ENCODE peak calls at places on chromosomes 12 and 14, in seven cellular contexts. One of them, this sample, is unnamed.
A peak's percentile ranks its signal among the peaks of the same experiment; 100 is the strongest.

GRCh38 chr12:102567031-102567985 is 86.9 kb upstream of the IGF1 start:
- DNase-seq in trophoblast cell: peak; percentile 63
- DNase-seq in neuronal stem cell: no peak
- DNase-seq in H1: no peak
- DNase-seq in mesenchymal stem cell: peak; percentile 49
- DNase-seq in IMR-90: peak; percentile 74
- DNase-seq in H9: no peak
- DNase-seq in this sample: peak; percentile 66

GRCh38 chr12:7019043-7019569 is 830 bp upstream of the LPCAT3 start:
- DNase-seq in mesenchymal stem cell: no peak
- DNase-seq in H1: no peak
- DNase-seq in IMR-90: no peak
- DNase-seq in neuronal stem cell: no peak
- DNase-seq in H9: no peak
- DNase-seq in trophoblast cell: no peak
- DNase-seq in this sample: peak; percentile 16

GRCh38 chr14:99077076-99077843 is 194.7 kb downstream of the BCL11B start:
- DNase-seq in H9: no peak
- DNase-seq in H1: no peak
- DNase-seq in mesenchymal stem cell: no peak
- DNase-seq in trophoblast cell: no peak
- DNase-seq in neuronal stem cell: no peak
- DNase-seq in IMR-90: no peak
- DNase-seq in this sample: no peak

GRCh38 chr12:27975222-27976136 is 2.9 kb upstream of the PTHLH start:
- DNase-seq in neuronal stem cell: peak; percentile 47
- DNase-seq in H1: no peak
- DNase-seq in mesenchymal stem cell: peak; percentile 72
- DNase-seq in H9: peak; percentile 81
- DNase-seq in trophoblast cell: peak; percentile 3
- DNase-seq in IMR-90: peak; percentile 72
- DNase-seq in this sample: peak; percentile 72

GRCh38 chr14:103031956-103032355 is 25.4 kb downstream of the CDC42BPB start:
- DNase-seq in mesenchymal stem cell: no peak
- DNase-seq in H1: no peak
- DNase-seq in trophoblast cell: peak; percentile 31
- DNase-seq in neuronal stem cell: no peak
- DNase-seq in H9: no peak
- DNase-seq in IMR-90: no peak
- DNase-seq in this sample: peak; percentile 47

GRCh38 chr12:30010071-30011052 is 226.6 kb upstream of the TMTC1 start:
- DNase-seq in H9: no peak
- DNase-seq in H1: no peak
- DNase-seq in mesenchymal stem cell: no peak
- DNase-seq in neuronal stem cell: no peak
- DNase-seq in IMR-90: no peak
- DNase-seq in trophoblast cell: no peak
- DNase-seq in this sample: no peak

GRCh38 chr12:26196424-26196722 is 1.0 kb downstream of the SSPN start:
- DNase-seq in IMR-90: peak; percentile 25
- DNase-seq in H1: no peak
- DNase-seq in H9: no peak
- DNase-seq in neuronal stem cell: no peak
- DNase-seq in trophoblast cell: no peak
- DNase-seq in mesenchymal stem cell: no peak
- DNase-seq in this sample: no peak

GRCh38 chr14:68367444-68368014 is 425.3 kb downstream of the ZFP36L1 start:
- DNase-seq in neuronal stem cell: no peak
- DNase-seq in H1: no peak
- DNase-seq in mesenchymal stem cell: peak; percentile 66
- DNase-seq in trophoblast cell: no peak
- DNase-seq in H9: no peak
- DNase-seq in IMR-90: no peak
- DNase-seq in this sample: no peak

GRCh38 chr14:65229431-65230286 is 127.3 kb upstream of the MAX start:
- DNase-seq in trophoblast cell: no peak
- DNase-seq in mesenchymal stem cell: peak; percentile 63
- DNase-seq in IMR-90: no peak
- DNase-seq in neuronal stem cell: peak; percentile 85
- DNase-seq in H9: peak; percentile 60
- DNase-seq in H1: no peak
- DNase-seq in this sample: peak; percentile 57

GRCh38 chr12:27614866-27615265 is 81.4 kb upstream of the REP15 start:
- DNase-seq in H1: no peak
- DNase-seq in mesenchymal stem cell: no peak
- DNase-seq in trophoblast cell: no peak
- DNase-seq in neuronal stem cell: no peak
- DNase-seq in H9: no peak
- DNase-seq in IMR-90: no peak
- DNase-seq in this sample: no peak

GRCh38 chr14:25953532-25954144 is 644.2 kb downstream of the NOVA1 start:
- DNase-seq in IMR-90: no peak
- DNase-seq in trophoblast cell: no peak
- DNase-seq in H1: no peak
- DNase-seq in H9: no peak
- DNase-seq in mesenchymal stem cell: peak; percentile 6
- DNase-seq in neuronal stem cell: no peak
- DNase-seq in this sample: no peak

GRCh38 chr14:30621354-30621953 is 665 bp upstream of the SCFD1 start:
- DNase-seq in neuronal stem cell: peak; percentile 1
- DNase-seq in IMR-90: peak; percentile 3
- DNase-seq in trophoblast cell: peak; percentile 33
- DNase-seq in H1: no peak
- DNase-seq in mesenchymal stem cell: no peak
- DNase-seq in H9: peak; percentile 38
- DNase-seq in this sample: peak; percentile 75

GRCh38 chr12:43362910-43363694 is 188.9 kb downstream of the ADAMTS20 start:
- DNase-seq in neuronal stem cell: no peak
- DNase-seq in trophoblast cell: no peak
- DNase-seq in H1: no peak
- DNase-seq in H9: no peak
- DNase-seq in mesenchymal stem cell: no peak
- DNase-seq in IMR-90: peak; percentile 16
- DNase-seq in this sample: peak; percentile 10

GRCh38 chr12:4591180-4591687 is 29.2 kb downstream of the DYRK4 start:
- DNase-seq in H1: no peak
- DNase-seq in trophoblast cell: no peak
- DNase-seq in neuronal stem cell: no peak
- DNase-seq in mesenchymal stem cell: no peak
- DNase-seq in H9: no peak
- DNase-seq in IMR-90: no peak
- DNase-seq in this sample: no peak

GRCh38 chr12:94147991-94148840 is at the start of gene PLXNC1:
- DNase-seq in neuronal stem cell: peak; percentile 53
- DNase-seq in mesenchymal stem cell: peak; percentile 46
- DNase-seq in IMR-90: peak; percentile 31
- DNase-seq in H1: no peak
- DNase-seq in H9: peak; percentile 67
- DNase-seq in trophoblast cell: no peak
- DNase-seq in this sample: peak; percentile 52

GRCh38 chr14:39370415-39370814 is 61.8 kb downstream of the FBXO33 start:
- DNase-seq in trophoblast cell: no peak
- DNase-seq in mesenchymal stem cell: no peak
- DNase-seq in H9: no peak
- DNase-seq in H1: no peak
- DNase-seq in IMR-90: no peak
- DNase-seq in neuronal stem cell: no peak
- DNase-seq in this sample: no peak

GRCh38 chr12:118853634-118854033 is 127.7 kb upstream of the SRRM4 start:
- DNase-seq in trophoblast cell: no peak
- DNase-seq in H1: no peak
- DNase-seq in mesenchymal stem cell: no peak
- DNase-seq in neuronal stem cell: no peak
- DNase-seq in IMR-90: no peak
- DNase-seq in H9: peak; percentile 45
- DNase-seq in this sample: peak; percentile 35

GRCh38 chr14:50395448-50395847 is 1.2 kb downstream of the CDKL1 start:
- DNase-seq in IMR-90: no peak
- DNase-seq in neuronal stem cell: no peak
- DNase-seq in H1: no peak
- DNase-seq in mesenchymal stem cell: no peak
- DNase-seq in trophoblast cell: no peak
- DNase-seq in H9: no peak
- DNase-seq in this sample: no peak

GRCh38 chr12:41293011-41293410 is 104.9 kb downstream of the PDZRN4 start:
- DNase-seq in trophoblast cell: peak; percentile 16
- DNase-seq in H9: no peak
- DNase-seq in neuronal stem cell: no peak
- DNase-seq in mesenchymal stem cell: no peak
- DNase-seq in IMR-90: no peak
- DNase-seq in H1: no peak
- DNase-seq in this sample: no peak

GRCh38 chr12:92561543-92561899 is 141.3 kb upstream of the PLEKHG7 start:
- DNase-seq in neuronal stem cell: no peak
- DNase-seq in IMR-90: peak; percentile 91
- DNase-seq in trophoblast cell: no peak
- DNase-seq in H1: no peak
- DNase-seq in H9: no peak
- DNase-seq in mesenchymal stem cell: peak; percentile 75
- DNase-seq in this sample: no peak

GRCh38 chr14:34052658-34053014 is 101.8 kb upstream of the EGLN3 start:
- DNase-seq in H1: no peak
- DNase-seq in IMR-90: no peak
- DNase-seq in mesenchymal stem cell: peak; percentile 86
- DNase-seq in H9: peak; percentile 39
- DNase-seq in neuronal stem cell: no peak
- DNase-seq in trophoblast cell: peak; percentile 98
- DNase-seq in this sample: peak; percentile 80

GRCh38 chr14:96567289-96567899 is 65.2 kb downstream of the PAPOLA start:
- DNase-seq in H9: no peak
- DNase-seq in IMR-90: peak; percentile 50
- DNase-seq in H1: no peak
- DNase-seq in neuronal stem cell: no peak
- DNase-seq in trophoblast cell: no peak
- DNase-seq in mesenchymal stem cell: peak; percentile 64
- DNase-seq in this sample: peak; percentile 23

GRCh38 chr14:104353221-104353920 is 215.0 kb downstream of the KIF26A start:
- DNase-seq in trophoblast cell: no peak
- DNase-seq in neuronal stem cell: no peak
- DNase-seq in H1: no peak
- DNase-seq in IMR-90: no peak
- DNase-seq in H9: peak; percentile 20
- DNase-seq in mesenchymal stem cell: no peak
- DNase-seq in this sample: no peak

GRCh38 chr14:50726372-50727107 is 58.4 kb upstream of the SAV1 start:
- DNase-seq in mesenchymal stem cell: peak; percentile 26
- DNase-seq in H9: no peak
- DNase-seq in IMR-90: peak; percentile 89
- DNase-seq in neuronal stem cell: no peak
- DNase-seq in H1: no peak
- DNase-seq in trophoblast cell: no peak
- DNase-seq in this sample: no peak

GRCh38 chr12:79373896-79374499 is 316.8 kb downstream of the PAWR start:
- DNase-seq in H1: no peak
- DNase-seq in neuronal stem cell: no peak
- DNase-seq in IMR-90: peak; percentile 23
- DNase-seq in trophoblast cell: peak; percentile 11
- DNase-seq in H9: no peak
- DNase-seq in mesenchymal stem cell: peak; percentile 38
- DNase-seq in this sample: peak; percentile 41

GRCh38 chr12:51322452-51322851 is 1.5 kb downstream of the BIN2 start:
- DNase-seq in trophoblast cell: no peak
- DNase-seq in mesenchymal stem cell: no peak
- DNase-seq in H9: no peak
- DNase-seq in IMR-90: no peak
- DNase-seq in neuronal stem cell: no peak
- DNase-seq in H1: no peak
- DNase-seq in this sample: no peak
- H3K18ac ChIP-seq in trophoblast cell: no peak overlapping the region
- H3K18ac ChIP-seq in mesenchymal stem cell: no peak overlapping the region
- H3K18ac ChIP-seq in H9: no peak overlapping the region
- H3K18ac ChIP-seq in IMR-90: no peak overlapping the region
- H3K18ac ChIP-seq in neuronal stem cell: no peak overlapping the region
- H3K18ac ChIP-seq in H1: no peak overlapping the region
- H3K18ac ChIP-seq in this sample: no peak overlapping the region

DNA sequence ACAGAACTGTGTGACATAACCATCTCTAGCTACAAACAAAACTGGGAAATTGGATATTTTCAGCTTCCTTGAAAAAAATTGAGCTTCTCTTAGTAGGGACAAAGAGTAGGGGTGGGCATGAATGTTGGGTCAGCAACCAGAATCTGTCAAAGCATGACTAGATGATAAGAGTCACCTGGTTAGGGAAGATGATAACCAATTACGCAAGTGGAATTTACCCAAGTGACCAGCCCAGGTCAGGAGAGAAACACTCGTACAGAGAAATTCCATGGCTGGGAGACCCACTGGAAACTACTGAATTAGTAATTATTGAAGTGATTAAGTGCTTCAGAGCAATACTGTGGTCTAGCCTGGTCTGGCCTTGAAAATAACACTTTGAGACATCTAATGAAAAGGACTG is 36.3 kb upstream of the C12orf75 start:
- DNase-seq in neuronal stem cell: no peak
- DNase-seq in trophoblast cell: peak; percentile 18
- DNase-seq in mesenchymal stem cell: no peak
- DNase-seq in H1: no peak
- DNase-seq in IMR-90: no peak
- DNase-seq in H9: no peak
- DNase-seq in this sample: no peak
- H3K23ac ChIP-seq in neuronal stem cell: no peak overlapping the region
- H3K23ac ChIP-seq in trophoblast cell: no peak overlapping the region
- H3K23ac ChIP-seq in mesenchymal stem cell: no peak overlapping the region
- H3K23ac ChIP-seq in H1: no peak overlapping the region
- H3K23ac ChIP-seq in IMR-90: no peak overlapping the region
- H3K23ac ChIP-seq in H9: no peak overlapping the region
- H3K23ac ChIP-seq in this sample: no peak overlapping the region

DNA sequence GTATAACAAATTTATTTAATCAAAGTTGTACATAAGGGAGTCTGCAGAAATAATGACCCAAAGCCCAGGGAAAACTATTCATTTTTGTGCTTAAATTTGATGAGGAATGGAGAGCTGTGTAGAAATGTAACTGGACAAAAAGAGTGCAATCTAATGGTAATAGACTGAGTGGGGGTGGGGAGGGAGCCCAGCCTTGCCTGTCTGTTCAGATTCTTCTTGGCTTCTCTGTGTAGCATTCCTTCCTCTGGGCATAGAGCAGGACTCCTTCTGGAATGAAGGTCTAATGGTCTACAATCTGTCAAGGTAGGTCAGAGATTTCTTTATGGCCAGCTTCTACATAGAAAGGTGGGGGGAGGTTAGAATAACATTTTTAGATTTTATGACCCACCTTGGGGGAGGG is 126.1 kb downstream of the SYT10 start:
- DNase-seq in IMR-90: no peak
- DNase-seq in neuronal stem cell: no peak
- DNase-seq in mesenchymal stem cell: no peak
- DNase-seq in trophoblast cell: peak; percentile 71
- DNase-seq in H1: no peak
- DNase-seq in H9: no peak
- DNase-seq in this sample: no peak
- H3K18ac ChIP-seq in IMR-90: no peak overlapping the region
- H3K18ac ChIP-seq in neuronal stem cell: no peak overlapping the region
- H3K18ac ChIP-seq in mesenchymal stem cell: no peak overlapping the region
- H3K18ac ChIP-seq in trophoblast cell: no peak overlapping the region
- H3K18ac ChIP-seq in H1: no peak overlapping the region
- H3K18ac ChIP-seq in H9: no peak overlapping the region
- H3K18ac ChIP-seq in this sample: no peak overlapping the region

DNA sequence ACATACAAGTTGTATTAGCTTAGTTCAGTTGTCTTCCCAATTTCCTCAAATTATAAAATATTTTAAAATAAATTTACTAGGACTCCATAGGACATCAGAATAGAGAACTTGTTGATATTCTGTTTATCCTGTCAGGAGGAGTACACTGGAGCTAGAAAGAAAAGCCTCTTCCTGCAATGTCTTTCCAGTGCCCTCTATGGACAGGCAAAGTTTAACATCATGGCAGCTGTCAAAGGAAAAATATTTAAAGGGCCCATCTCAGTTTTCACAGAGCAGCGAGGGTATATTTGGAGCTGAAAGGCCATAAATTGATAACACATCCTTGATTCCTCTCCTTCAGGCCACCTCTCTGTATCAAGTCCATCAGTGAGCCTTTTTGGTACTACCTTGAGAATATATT is 19.0 kb downstream of the DIP2B start:
- DNase-seq in neuronal stem cell: no peak
- DNase-seq in mesenchymal stem cell: no peak
- DNase-seq in trophoblast cell: no peak
- DNase-seq in H9: no peak
- DNase-seq in H1: no peak
- DNase-seq in IMR-90: no peak
- DNase-seq in this sample: no peak
- H3K23ac ChIP-seq in neuronal stem cell: no peak overlapping the region
- H3K23ac ChIP-seq in mesenchymal stem cell: no peak overlapping the region
- H3K23ac ChIP-seq in trophoblast cell: no peak overlapping the region
- H3K23ac ChIP-seq in H9: no peak overlapping the region
- H3K23ac ChIP-seq in H1: no peak overlapping the region
- H3K23ac ChIP-seq in IMR-90: no peak overlapping the region
- H3K23ac ChIP-seq in this sample: no peak overlapping the region